ENCODE peak calls at places on chromosomes 3 and 15, in seven cellular contexts. X is H9, A is mesendoderm, E is neuronal stem cell, C is mesenchymal stem cell, T is H1, P is IMR-90. F is an unnamed sample. For H3K4me1, the result is how much of the 10 kb centered on the place peaks cover.

GRCh38 chr3:72892870-72893269 is 5.0 kb downstream of the GXYLT2 start:
- DNase-seq in X (peak), A (peak), E (no peak), C (no peak), T (peak), P (no peak), F (peak)

GRCh38 chr15:29568840-29569532 is 253.3 kb downstream of the TJP1 start:
- DNase-seq in X (peak), A (peak), E (no peak), C (no peak), T (no peak), P (no peak), F (no peak)

GRCh38 chr3:106035618-106036017 is 166.8 kb upstream of the CBLB start:
- DNase-seq in X (no peak), A (no peak), E (no peak), C (no peak), T (no peak), P (no peak), F (no peak)

GRCh38 chr15:36734366-36734765 is 154.9 kb downstream of the CDIN1 start:
- DNase-seq in X (no peak), A (no peak), E (no peak), C (no peak), T (no peak), P (no peak), F (no peak)

GRCh38 chr15:61057376-61057775 is 171.7 kb downstream of the RORA start:
- DNase-seq in X (no peak), A (no peak), E (no peak), C (no peak), T (no peak), P (no peak), F (no peak)

GRCh38 chr3:147422226-147422933 is 13.2 kb downstream of the ZIC1 start:
- DNase-seq in X (no peak), A (no peak), E (peak), C (no peak), T (no peak), P (no peak), F (no peak)

GRCh38 chr15:63832620-63833245 is 1.0 kb downstream of the HERC1 start:
- DNase-seq in X (no peak), A (no peak), E (no peak), C (no peak), T (no peak), P (no peak), F (peak)

GRCh38 chr15:35078221-35078915 is 6.7 kb downstream of the NANOGP8 start:
- DNase-seq in X (peak), A (peak), E (peak), C (peak), T (no peak), P (peak), F (peak)

GRCh38 chr3:123652346-123652984 is 67.6 kb upstream of the HACD2 start:
- DNase-seq in X (peak), A (peak), E (peak), C (peak), T (peak), P (peak), F (peak)

GRCh38 chr3:36212291-36212690 is 168.0 kb upstream of the STAC start:
- DNase-seq in X (no peak), A (no peak), E (no peak), C (peak), T (no peak), P (no peak), F (no peak)

GRCh38 chr3:101868534-101869464 is 19.5 kb downstream of the NFKBIZ start:
- DNase-seq in X (no peak), A (peak), E (no peak), C (peak), T (no peak), P (peak), F (peak)

GRCh38 chr3:8319935-8320634 is 181.5 kb upstream of the LMCD1 start:
- DNase-seq in X (no peak), A (peak), E (no peak), C (peak), T (no peak), P (peak), F (peak)

GRCh38 chr15:58738051-58738707 is 11.3 kb downstream of the ADAM10 start:
- DNase-seq in X (no peak), A (no peak), E (no peak), C (peak), T (no peak), P (peak), F (peak)

GRCh38 chr3:46483799-46484198 is 14.0 kb upstream of the RTP3 start:
- DNase-seq in X (no peak), A (no peak), E (no peak), C (no peak), T (no peak), P (no peak), F (no peak)

GRCh38 chr3:39879581-39879980 is 70.2 kb downstream of the MYRIP start:
- DNase-seq in X (no peak), A (no peak), E (no peak), C (no peak), T (no peak), P (no peak), F (no peak)

GRCh38 chr3:196179380-196180308 is 31.6 kb downstream of the ZDHHC19 start:
- DNase-seq in X (peak), A (peak), E (no peak), C (no peak), T (no peak), P (peak), F (no peak)

GRCh38 chr15:68114840-68115239 is 60.7 kb downstream of the PIAS1 start:
- DNase-seq in X (no peak), A (no peak), E (no peak), C (no peak), T (no peak), P (no peak), F (no peak)

GRCh38 chr3:182969277-182969676 is 11.1 kb downstream of the DCUN1D1 start:
- DNase-seq in X (no peak), A (no peak), E (no peak), C (peak), T (no peak), P (peak), F (no peak)

GRCh38 chr15:81573098-81573746 is 199.2 kb upstream of the TMC3 start:
- DNase-seq in X (no peak), A (peak), E (no peak), C (no peak), T (no peak), P (no peak), F (peak)

GRCh38 chr3:189977174-189977573 is 143.5 kb downstream of the P3H2 start:
- DNase-seq in X (no peak), A (no peak), E (no peak), C (no peak), T (no peak), P (no peak), F (no peak)

GRCh38 chr3:153614131-153614530 is 452.1 kb downstream of the RAP2B start:
- DNase-seq in X (no peak), A (no peak), E (no peak), C (no peak), T (no peak), P (no peak), F (no peak)

GRCh38 chr3:149390772-149391212 is 13.3 kb upstream of the TM4SF1 start:
- DNase-seq in X (no peak), A (no peak), E (no peak), C (no peak), T (no peak), P (peak), F (peak)

GRCh38 chr3:11331101-11331500 is 58.9 kb downstream of the ATG7 start:
- DNase-seq in X (no peak), A (no peak), E (no peak), C (no peak), T (no peak), P (peak), F (no peak)

GRCh38 chr15:58952751-58953150 is 19.3 kb upstream of the SLTM start:
- DNase-seq in X (no peak), A (no peak), E (no peak), C (no peak), T (no peak), P (peak), F (peak)

GRCh38 chr3:99467420-99467819 is 171.0 kb upstream of the COL8A1 start:
- DNase-seq in X (no peak), A (peak), E (no peak), C (no peak), T (no peak), P (no peak), F (no peak)

GRCh38 chr3:120623719-120624093 is 27.6 kb downstream of the NDUFB4 start:
- DNase-seq in X (no peak), A (no peak), E (no peak), C (no peak), T (no peak), P (no peak), F (no peak)

GRCh38 chr15:77907824-77908751 is 169.4 kb downstream of the TBC1D2B start:
- DNase-seq in X (peak), A (peak), E (no peak), C (peak), T (no peak), P (peak), F (peak)

GRCh38 chr3:108073712-108074431 is 17.0 kb downstream of the CD47 start:
- DNase-seq in X (no peak), A (no peak), E (no peak), C (no peak), T (no peak), P (peak), F (no peak)

GRCh38 chr3:129320261-129320660 is 41.6 kb downstream of the HMCES start:
- DNase-seq in X (no peak), A (no peak), E (no peak), C (no peak), T (no peak), P (no peak), F (no peak)

GRCh38 chr3:149245738-149246451 is 24.3 kb upstream of the CP start:
- DNase-seq in X (no peak), A (no peak), E (no peak), C (peak), T (no peak), P (peak), F (peak)

GRCh38 chr15:59268199-59268979 is 61.7 kb downstream of the LDHAL6B start:
- DNase-seq in X (no peak), A (no peak), E (no peak), C (peak), T (no peak), P (peak), F (no peak)

GRCh38 chr3:184003187-184003967 is 14.3 kb downstream of the ABCC5 start:
- DNase-seq in X (no peak), A (peak), E (no peak), C (peak), T (no peak), P (peak), F (peak)

GRCh38 chr15:58568157-58568571 is 136.4 kb downstream of the LIPC start:
- DNase-seq in X (no peak), A (no peak), E (no peak), C (no peak), T (peak), P (no peak), F (peak)

GRCh38 chr15:89768071-89768500 is 8.0 kb upstream of the MESP2 start:
- DNase-seq in X (no peak), A (no peak), E (no peak), C (no peak), T (no peak), P (peak), F (no peak)

GRCh38 chr3:105365536-105366301 is 990 bp upstream of the ALCAM start:
- DNase-seq in X (peak), A (peak), E (peak), C (peak), T (no peak), P (peak), F (peak)

GRCh38 chr15:88378259-88378658 is 88.9 kb downstream of the MRPL46 start:
- DNase-seq in X (no peak), A (no peak), E (no peak), C (no peak), T (no peak), P (peak), F (peak)

GRCh38 chr3:171704002-171704401 is 106.3 kb downstream of the PLD1 start:
- DNase-seq in X (peak), A (peak), E (no peak), C (peak), T (no peak), P (peak), F (peak)

GRCh38 chr3:64918989-64919388 is 231.2 kb upstream of the ADAMTS9 start:
- DNase-seq in X (no peak), A (no peak), E (no peak), C (peak), T (no peak), P (no peak), F (no peak)

GRCh38 chr3:12483872-12484197 is 445 bp upstream of the TSEN2 start:
- DNase-seq in X (no peak), A (no peak), E (no peak), C (no peak), T (no peak), P (no peak), F (no peak)

GRCh38 chr3:12484198-12484982 is at the start of gene TSEN2:
- DNase-seq in X (peak), A (peak), E (peak), C (peak), T (peak), P (peak), F (peak)

GRCh38 chr3:12486001-12486400 is 1.7 kb downstream of the TSEN2 start:
- DNase-seq in X (no peak), A (no peak), E (no peak), C (no peak), T (no peak), P (no peak), F (peak)

GRCh38 chr3:12484983-12485327 is 675 bp downstream of the TSEN2 start:
- DNase-seq in X (no peak), A (peak), E (no peak), C (no peak), T (no peak), P (no peak), F (no peak)

DNA sequence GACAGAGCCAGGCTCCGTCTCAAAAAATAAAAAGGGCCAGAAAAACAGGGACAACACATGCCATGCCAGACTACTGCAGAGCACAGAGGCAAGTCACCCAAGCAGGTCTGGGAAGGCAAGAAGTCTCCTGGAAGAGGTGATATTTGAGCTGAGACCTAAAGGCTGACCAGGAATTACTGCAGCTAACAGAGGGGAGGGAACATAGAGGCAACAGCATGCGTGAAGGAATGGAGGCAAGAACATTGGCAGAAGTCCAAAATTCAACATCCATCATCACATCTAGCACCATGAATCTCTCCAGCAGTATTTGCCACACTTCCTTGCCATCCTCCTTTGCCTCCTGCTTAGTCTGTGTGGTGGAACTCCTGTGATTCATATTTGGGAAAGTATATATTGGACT is 916 bp upstream of the TSEN2 start:
- DNase-seq in X (no peak), A (no peak), E (no peak), C (peak), T (no peak), P (peak), F (no peak)
- H3K27ac ChIP-seq in X (no peak), A (no peak), E (no peak), C (no peak), T (no peak), P (no peak), F (no peak)

DNA sequence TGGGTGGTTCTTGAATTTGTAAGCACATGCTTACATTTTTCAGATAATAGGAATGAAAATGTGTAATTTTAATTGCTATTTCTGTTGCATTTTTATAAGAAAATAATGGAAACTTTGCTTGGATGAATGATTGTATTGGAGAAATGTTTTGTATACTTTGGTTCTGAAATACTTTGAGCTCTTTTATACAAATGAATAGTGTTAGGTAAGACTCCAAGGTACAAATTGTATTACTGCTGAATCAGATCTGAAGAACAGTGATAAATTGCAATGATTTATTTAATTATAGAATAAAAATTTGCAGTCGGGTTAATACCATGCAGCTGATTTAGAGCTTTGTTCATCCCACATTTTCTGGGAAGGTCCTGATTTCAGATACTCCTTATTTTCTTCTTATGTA is 41.5 kb downstream of the UBE2E2 start:
- DNase-seq in X (no peak), A (no peak), E (no peak), C (no peak), T (no peak), P (no peak), F (no peak)
- H3K23ac ChIP-seq in X (no peak), A (no peak), E (no peak), C (no peak), T (no peak), P (no peak), F (no peak)

GRCh38 chr3:16512435-16513140 is 911 bp downstream of the RFTN1 start:
- DNase-seq in X (peak), A (peak), E (no peak), C (no peak), T (peak), P (no peak), F (no peak)
- H3K4me1 ChIP-seq in X (under half), A (under half), E (under half), C (under half), T (under half), P (under half), F (under half)

DNA sequence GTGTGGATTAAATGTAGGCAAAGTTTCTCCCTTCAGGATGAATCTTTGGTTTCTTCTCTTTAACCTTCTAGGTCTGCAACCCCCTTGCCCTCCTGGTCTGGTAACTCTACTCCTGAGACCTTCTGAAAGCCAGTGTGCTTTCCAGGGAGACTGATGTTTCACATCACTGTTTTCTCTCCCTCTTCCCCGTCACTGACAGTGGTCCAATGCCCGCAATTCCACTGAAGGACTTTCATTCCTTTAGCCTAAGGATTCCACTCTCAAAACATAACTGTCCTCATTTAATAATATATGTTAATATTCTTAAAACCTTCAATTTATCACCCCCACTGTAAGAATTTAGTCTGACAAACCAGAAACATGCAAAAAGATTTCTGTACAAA is 101.5 kb upstream of the CPNE4 start:
- DNase-seq in X (no peak), A (no peak), E (no peak), C (no peak), T (no peak), P (no peak), F (no peak)
- H3K27ac ChIP-seq in X (no peak), A (peak), E (no peak), C (peak), T (no peak), P (peak), F (no peak)

DNA sequence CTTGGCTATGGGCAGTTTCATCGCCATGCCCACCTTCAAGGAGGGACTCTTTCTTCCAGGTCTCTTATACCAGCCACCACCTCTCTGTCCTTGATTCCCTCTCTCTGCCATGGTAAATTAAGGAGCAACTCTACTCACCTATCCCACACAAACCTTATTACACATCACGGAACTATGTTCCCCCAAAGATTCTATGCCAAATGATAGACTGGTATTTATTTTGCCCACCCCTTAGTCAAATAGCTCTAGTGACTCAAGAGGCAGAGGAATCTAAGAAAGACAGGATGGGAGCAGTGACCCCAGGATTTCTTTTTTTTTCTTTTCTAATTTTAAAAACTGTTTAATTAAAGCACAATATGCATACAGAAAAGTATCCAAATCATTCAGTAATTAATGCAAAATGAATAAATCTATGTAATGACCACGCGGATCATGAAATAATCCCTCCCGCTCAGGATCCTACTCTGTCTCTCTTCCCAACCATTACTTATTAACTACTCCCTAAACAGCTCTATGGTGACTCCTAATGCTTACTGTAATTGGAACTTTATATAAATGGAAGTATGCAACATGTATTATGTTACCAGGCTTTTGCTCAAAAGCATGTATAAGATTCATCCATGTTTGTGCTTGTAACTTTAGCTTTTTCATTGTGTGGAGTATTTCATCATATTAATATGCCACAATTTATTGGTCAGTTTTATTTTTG is 410.8 kb upstream of the RASGRP1 start:
- DNase-seq in X (no peak), A (no peak), E (no peak), C (no peak), T (no peak), P (no peak), F (no peak)
- H3K23ac ChIP-seq in X (no peak), A (no peak), E (no peak), C (no peak), T (no peak), P (no peak), F (no peak)

GRCh38 chr3:29555590-29555989 is 274.7 kb downstream of the RBMS3 start:
- DNase-seq in X (no peak), A (peak), E (no peak), C (no peak), T (no peak), P (no peak), F (no peak)

GRCh38 chr3:29557825-29558224 is 277.0 kb downstream of the RBMS3 start:
- DNase-seq in X (no peak), A (no peak), E (no peak), C (peak), T (no peak), P (no peak), F (no peak)

GRCh38 chr3:29560031-29560430 is 279.2 kb downstream of the RBMS3 start:
- DNase-seq in X (no peak), A (no peak), E (no peak), C (no peak), T (no peak), P (no peak), F (no peak)

GRCh38 chr3:29554584-29554983 is 273.7 kb downstream of the RBMS3 start:
- DNase-seq in X (no peak), A (no peak), E (no peak), C (no peak), T (no peak), P (no peak), F (no peak)

GRCh38 chr3:29557186-29557585 is 276.3 kb downstream of the RBMS3 start:
- DNase-seq in X (no peak), A (no peak), E (no peak), C (peak), T (no peak), P (peak), F (no peak)
- H3K4me1 ChIP-seq in X (under half), A (under half), E (under half), C (under half), T (under half), P (under half), F (under half)

DNA sequence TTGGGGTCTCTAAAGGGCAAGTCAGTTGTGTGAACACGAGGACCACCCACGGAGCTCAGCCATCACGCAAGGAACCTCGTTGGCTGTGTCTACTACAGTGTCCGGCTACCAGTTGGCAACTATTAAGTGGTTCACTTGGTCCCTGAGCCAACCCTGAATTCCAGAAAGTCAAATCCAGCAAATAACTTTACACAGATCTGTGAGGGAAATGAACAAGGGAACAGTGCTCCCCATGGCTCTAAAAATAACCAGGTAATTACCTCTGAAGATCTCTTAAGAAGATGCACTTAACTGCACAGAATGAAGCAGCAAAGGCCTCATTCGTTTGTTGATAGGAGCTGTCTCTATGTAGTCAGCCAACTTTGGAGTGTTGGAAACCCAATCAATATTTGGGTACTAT is 219.0 kb upstream of the LRIG1 start:
- DNase-seq in X (no peak), A (no peak), E (no peak), C (no peak), T (no peak), P (no peak), F (no peak)
- H3K27ac ChIP-seq in X (no peak), A (no peak), E (no peak), C (no peak), T (no peak), P (no peak), F (no peak)

F was measured in trophoblast cell.